ENCODE peak calls at places on chromosomes 16 and 17, in ten cellular contexts. C is GM12891, G is uterus, N is body of pancreas, E is sigmoid colon, R is H1, V is K562, X is heart left ventricle, I is HCT116, M is tibial nerve. L is an unnamed sample.

GRCh38 chr16:58970775-58971174 is 236.7 kb upstream of the GOT2 start:
- DNase-seq in C (no peak), G (no peak), V (no peak), R (no peak), N (no peak), X (no peak), M (no peak), E (no peak), I (no peak), L (no peak)

GRCh38 chr16:89350701-89351380 is 133.3 kb downstream of the ZNF778 start:
- DNase-seq in M (no peak), V (no peak), G (no peak), I (no peak), N (no peak), R (no peak), E (no peak), X (no peak), C (no peak), L (no peak)

GRCh38 chr16:2482181-2483107 is 7.5 kb downstream of the TBC1D24 start:
- DNase-seq in C (no peak), I (no peak), V (no peak), M (peak), E (peak), R (no peak), X (peak), N (peak), G (peak), L (no peak)

GRCh38 chr17:6374761-6375312 is 60.1 kb downstream of the AIPL1 start:
- DNase-seq in G (no peak), R (no peak), M (no peak), I (peak), N (peak), E (no peak), X (no peak), C (no peak), V (peak), L (no peak)

GRCh38 chr17:8105957-8106398 is 12.3 kb downstream of the ALOXE3 start:
- DNase-seq in M (no peak), N (no peak), R (no peak), E (no peak), I (no peak), X (no peak), G (no peak), C (no peak), V (peak), L (no peak)

GRCh38 chr17:1412185-1413110 is 12.4 kb upstream of the YWHAE start:
- DNase-seq in C (no peak), X (no peak), R (no peak), V (no peak), E (no peak), M (no peak), G (no peak), I (no peak), N (peak), L (no peak)

GRCh38 chr16:65489531-65490023 is 367.7 kb upstream of the CDH11 start:
- DNase-seq in G (no peak), X (no peak), C (no peak), R (no peak), I (no peak), E (no peak), V (no peak), M (no peak), N (no peak), L (no peak)

GRCh38 chr17:38572665-38573365 is 32.9 kb downstream of the SRCIN1 start:
- DNase-seq in C (peak), N (peak), M (no peak), V (peak), X (no peak), R (no peak), E (no peak), G (no peak), I (no peak), L (no peak)

GRCh38 chr17:37299257-37299985 is 76.4 kb upstream of the C17orf78 start:
- DNase-seq in C (no peak), I (no peak), V (no peak), E (no peak), G (no peak), R (no peak), M (no peak), N (no peak), X (no peak), L (no peak)

GRCh38 chr17:39054111-39054645 is 87.0 kb upstream of the FBXO47 start:
- DNase-seq in G (no peak), R (no peak), I (no peak), X (no peak), M (no peak), C (no peak), N (no peak), V (no peak), E (no peak), L (no peak)

GRCh38 chr16:67928561-67929364 is 2.9 kb downstream of the CTRL start:
- DNase-seq in E (peak), C (peak), X (peak), M (peak), I (peak), R (no peak), N (peak), G (peak), V (peak), L (peak)
- TF ChIP-seq POLR2A in E (no peak), C (peak), X (no peak), M (no peak), I (no peak), R (no peak), N (peak), G (no peak), V (no peak), L (no peak)

GRCh38 chr17:78391843-78392242 is 13.4 kb downstream of the PGS1 start:
- DNase-seq in G (no peak), X (no peak), V (no peak), E (no peak), M (no peak), I (peak), R (no peak), C (no peak), N (no peak), L (no peak)
- TF ChIP-seq POLR2A in G (no peak), X (no peak), V (no peak), E (no peak), M (no peak), I (no peak), R (no peak), C (no peak), N (no peak), L (no peak)

DNA sequence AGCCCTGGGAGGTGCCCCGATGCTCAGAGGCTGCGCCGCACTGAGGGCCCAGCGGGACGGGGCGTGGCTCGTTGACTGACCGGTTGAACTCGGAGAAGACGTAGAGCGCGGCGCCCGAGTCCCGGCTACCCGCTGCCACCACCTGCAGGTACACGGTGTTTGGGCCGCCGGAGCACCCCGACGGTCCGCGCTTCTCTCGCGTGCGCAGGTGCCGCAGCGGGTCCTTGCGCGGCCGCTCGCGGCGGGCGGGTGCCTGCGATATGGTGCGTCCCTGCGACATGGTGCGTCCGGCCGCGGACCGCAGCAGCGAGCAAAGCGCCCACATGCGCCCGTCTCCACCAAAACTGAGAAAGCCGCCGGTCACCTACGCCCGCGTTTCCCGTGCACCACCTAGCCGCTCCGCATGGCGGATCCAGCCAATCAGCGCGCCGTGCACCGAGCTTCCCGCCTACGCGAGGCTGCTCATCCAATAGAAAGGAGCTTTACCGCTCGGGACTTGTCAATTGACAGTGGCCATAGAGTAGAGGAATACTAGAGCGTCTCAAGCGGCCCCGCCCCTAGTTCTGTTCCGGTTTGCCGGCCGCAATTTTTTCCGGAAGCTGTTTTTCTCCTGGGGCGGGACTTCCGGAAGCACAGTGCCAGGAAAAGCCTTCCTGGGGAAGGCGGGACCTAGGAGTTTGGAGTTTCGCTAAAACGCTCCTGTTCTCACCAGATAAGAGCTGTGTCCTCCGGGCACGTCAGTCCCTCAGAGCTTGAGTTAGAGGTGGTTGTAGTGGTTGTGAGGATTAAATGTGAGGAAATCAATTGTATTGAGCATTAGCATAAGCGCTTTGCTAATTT is at the start of gene ELAC2:
- DNase-seq in X (peak), V (peak), C (peak), M (peak), I (peak), G (peak), R (peak), N (peak), E (peak), L (peak)
- TF ChIP-seq POLR2A in X (peak), V (peak), C (peak), M (peak), I (peak), G (peak), R (peak), N (peak), E (no peak), L (peak)

GRCh38 chr17:62792122-62792800 is 15.9 kb downstream of the MARCHF10 start:
- DNase-seq in E (no peak), X (no peak), G (no peak), M (no peak), N (peak), C (no peak), I (peak), R (no peak), V (no peak), L (no peak)
- TF ChIP-seq POLR2A in E (no peak), X (no peak), G (no peak), M (no peak), N (no peak), C (no peak), I (no peak), R (no peak), V (no peak), L (no peak)

GRCh38 chr16:57299719-57300386 is 15.4 kb upstream of the PLLP start:
- DNase-seq in N (peak), G (peak), C (peak), I (peak), R (peak), X (peak), V (peak), M (peak), E (peak), L (peak)

GRCh38 chr16:57301126-57301817 is 16.8 kb upstream of the PLLP start:
- DNase-seq in C (no peak), N (no peak), G (peak), E (peak), R (no peak), M (peak), V (no peak), I (no peak), X (peak), L (no peak)

GRCh38 chr16:57299009-57299718 is 14.7 kb upstream of the PLLP start:
- DNase-seq in C (no peak), I (no peak), E (peak), N (no peak), R (no peak), V (peak), M (no peak), G (no peak), X (peak), L (no peak)

GRCh38 chr16:57297856-57298255 is 13.4 kb upstream of the PLLP start:
- DNase-seq in G (no peak), I (no peak), N (no peak), V (no peak), E (peak), M (no peak), X (no peak), R (no peak), C (no peak), L (peak)

DNA sequence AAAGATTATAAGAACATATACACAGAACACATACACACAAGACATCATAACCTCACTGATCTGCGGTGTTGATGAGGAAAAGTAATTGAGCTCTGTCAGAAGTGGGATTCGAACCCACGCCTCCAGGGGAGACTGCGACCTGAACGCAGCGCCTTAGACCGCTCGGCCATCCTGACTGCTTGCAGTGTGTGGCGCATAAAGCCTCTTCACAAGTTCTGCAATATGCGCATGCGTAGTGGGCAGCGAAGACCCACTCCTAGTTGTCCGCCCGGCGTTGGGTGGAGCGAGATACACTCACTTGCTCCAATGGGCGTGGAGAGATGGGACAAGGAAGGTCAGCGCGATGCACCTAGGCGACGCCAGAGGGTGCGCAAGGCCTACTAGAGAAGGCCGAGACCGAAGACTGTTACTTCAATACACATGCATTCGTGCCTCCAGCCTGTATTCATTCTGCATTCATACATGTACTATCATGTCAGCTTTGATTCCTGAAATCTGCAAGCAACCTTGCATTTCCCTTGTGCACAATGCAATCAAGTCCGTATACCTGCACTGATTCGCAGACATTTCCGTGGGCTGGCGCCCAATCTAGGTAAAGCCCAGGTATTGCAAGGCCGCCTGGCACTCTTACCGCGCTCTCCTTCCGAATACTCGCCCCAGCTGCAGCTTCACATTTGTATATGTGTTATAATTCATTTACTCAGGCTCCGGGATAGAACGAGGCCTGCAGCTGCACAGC is 16.1 kb upstream of the PLLP start:
- DNase-seq in M (peak), C (peak), E (peak), I (peak), G (peak), N (peak), X (peak), R (peak), V (peak), L (peak)
- TF ChIP-seq POLR2A in M (peak), C (no peak), E (no peak), I (no peak), G (peak), N (peak), X (peak), R (no peak), V (no peak), L (no peak)